ENCODE peak calls at places on chromosomes 7 and 10, in eight cellular contexts. T is brain microvascular endothelial cell, U is astrocyte of the spinal cord, F is AG04449, M is endothelial cell of umbilical vein, B is pancreas, Z is right cardiac atrium, X is endodermal cell. P is an unnamed sample.

GRCh38 chr7:76300210-76300731 is 2.2 kb upstream of the HSPB1 start:
- DNase-seq in T (peak), U (peak), F (no peak), M (peak), B (peak), Z (no peak), X (no peak), P (no peak)

GRCh38 chr10:31146496-31147219 is 115.0 kb upstream of the ZNF438 start:
- DNase-seq in T (peak), U (peak), F (no peak), M (peak), B (no peak), Z (peak), X (no peak), P (peak)

GRCh38 chr7:111835066-111835465 is 272.8 kb upstream of the IMMP2L start:
- DNase-seq in T (peak), U (peak), F (peak), M (peak), B (no peak), Z (no peak), X (no peak), P (no peak)

GRCh38 chr7:74138334-74138867 is 35.8 kb upstream of the EIF4H start:
- DNase-seq in T (no peak), U (no peak), F (no peak), M (no peak), B (no peak), Z (no peak), X (peak), P (no peak)

GRCh38 chr7:28435732-28436378 is 23.5 kb downstream of the CREB5 start:
- DNase-seq in T (no peak), U (no peak), F (no peak), M (no peak), B (no peak), Z (no peak), X (no peak), P (no peak)

GRCh38 chr7:114663502-114663901 is 248.9 kb downstream of the FOXP2 start:
- DNase-seq in T (peak), U (peak), F (no peak), M (peak), B (no peak), Z (no peak), X (no peak), P (no peak)

GRCh38 chr10:92052741-92053140 is 129.2 kb downstream of the BTAF1 start:
- DNase-seq in T (no peak), U (no peak), F (no peak), M (no peak), B (no peak), Z (no peak), X (no peak), P (no peak)

GRCh38 chr7:156722427-156722826 is 81.9 kb downstream of the RNF32 start:
- DNase-seq in T (no peak), U (no peak), F (no peak), M (peak), B (no peak), Z (no peak), X (no peak), P (no peak)

GRCh38 chr7:27883726-27884125 is 143.8 kb downstream of the TAX1BP1 start:
- DNase-seq in T (peak), U (peak), F (no peak), M (peak), B (no peak), Z (no peak), X (no peak), P (no peak)

GRCh38 chr7:100488333-100489095 is 4.8 kb downstream of the NYAP1 start:
- DNase-seq in T (no peak), U (no peak), F (no peak), M (no peak), B (no peak), Z (peak), X (no peak), P (no peak)

GRCh38 chr7:114986181-114986800 is 64.4 kb downstream of the MDFIC start:
- DNase-seq in T (no peak), U (no peak), F (no peak), M (no peak), B (no peak), Z (no peak), X (no peak), P (no peak)

GRCh38 chr10:87552248-87552914 is 47.7 kb downstream of the MINPP1 start:
- DNase-seq in T (no peak), U (no peak), F (no peak), M (no peak), B (no peak), Z (no peak), X (no peak), P (no peak)

GRCh38 chr7:35747611-35748010 is 52.7 kb upstream of the HERPUD2 start:
- DNase-seq in T (no peak), U (no peak), F (no peak), M (no peak), B (no peak), Z (no peak), X (no peak), P (no peak)

GRCh38 chr7:76356823-76357222 is 2.0 kb downstream of the YWHAG start:
- DNase-seq in T (no peak), U (peak), F (no peak), M (peak), B (peak), Z (no peak), X (no peak), P (no peak)

GRCh38 chr10:34612938-34613337 is 202.2 kb downstream of the PARD3 start:
- DNase-seq in T (no peak), U (no peak), F (no peak), M (no peak), B (no peak), Z (no peak), X (no peak), P (no peak)

GRCh38 chr10:114694062-114694461 is 36.0 kb upstream of the ABLIM1 start:
- DNase-seq in T (no peak), U (no peak), F (no peak), M (no peak), B (no peak), Z (no peak), X (no peak), P (no peak)

GRCh38 chr7:21944616-21945373 is 904 bp downstream of the CDCA7L start:
- DNase-seq in T (no peak), U (peak), F (no peak), M (peak), B (peak), Z (peak), X (peak), P (no peak)

GRCh38 chr10:106436123-106436740 is 728.3 kb downstream of the SORCS1 start:
- DNase-seq in T (no peak), U (peak), F (no peak), M (no peak), B (peak), Z (no peak), X (no peak), P (no peak)

GRCh38 chr10:6009961-6010360 is 32.6 kb upstream of the IL15RA start:
- DNase-seq in T (no peak), U (no peak), F (no peak), M (no peak), B (no peak), Z (no peak), X (no peak), P (no peak)

GRCh38 chr10:43284341-43284910 is 17.6 kb upstream of the RASGEF1A start:
- DNase-seq in T (no peak), U (no peak), F (no peak), M (no peak), B (no peak), Z (no peak), X (peak), P (no peak)

GRCh38 chr7:10412426-10413019 is 561.1 kb upstream of the PHF14 start:
- DNase-seq in T (peak), U (peak), F (no peak), M (peak), B (peak), Z (no peak), X (peak), P (no peak)

GRCh38 chr7:2104716-2105115 is 128.0 kb downstream of the MAD1L1 start:
- DNase-seq in T (no peak), U (peak), F (no peak), M (no peak), B (no peak), Z (no peak), X (no peak), P (no peak)

GRCh38 chr10:98316661-98317060 is 48.7 kb upstream of the LOXL4 start:
- DNase-seq in T (peak), U (peak), F (no peak), M (peak), B (no peak), Z (no peak), X (no peak), P (no peak)

GRCh38 chr7:29265208-29265923 is 70.8 kb downstream of the CHN2 start:
- DNase-seq in T (peak), U (peak), F (no peak), M (peak), B (no peak), Z (no peak), X (peak), P (no peak)

GRCh38 chr10:34022195-34022594 is 687.7 kb upstream of the NRP1 start:
- DNase-seq in T (no peak), U (no peak), F (no peak), M (no peak), B (no peak), Z (no peak), X (no peak), P (no peak)

GRCh38 chr7:128911441-128912031 is 1.0 kb upstream of the KCP start:
- DNase-seq in T (no peak), U (no peak), F (no peak), M (no peak), B (no peak), Z (no peak), X (peak), P (no peak)

GRCh38 chr10:122822973-122823690 is 22.5 kb downstream of the CUZD1 start:
- DNase-seq in T (no peak), U (no peak), F (no peak), M (no peak), B (no peak), Z (no peak), X (no peak), P (no peak)

GRCh38 chr10:95363303-95363912 is 72.6 kb upstream of the PDLIM1 start:
- DNase-seq in T (peak), U (peak), F (no peak), M (peak), B (peak), Z (no peak), X (peak), P (peak)

GRCh38 chr7:128408709-128409434 is 910 bp downstream of the IMPDH1 start:
- DNase-seq in T (no peak), U (no peak), F (no peak), M (no peak), B (no peak), Z (no peak), X (peak), P (no peak)

GRCh38 chr10:61897671-61898434 is 3.6 kb upstream of the ARID5B start:
- DNase-seq in T (peak), U (peak), F (no peak), M (peak), B (peak), Z (peak), X (peak), P (peak)
- H3K4me3 ChIP-seq in T (peak), U (peak), F (peak), M (no peak), B (no peak), Z (peak), X (peak), P (peak)

DNA sequence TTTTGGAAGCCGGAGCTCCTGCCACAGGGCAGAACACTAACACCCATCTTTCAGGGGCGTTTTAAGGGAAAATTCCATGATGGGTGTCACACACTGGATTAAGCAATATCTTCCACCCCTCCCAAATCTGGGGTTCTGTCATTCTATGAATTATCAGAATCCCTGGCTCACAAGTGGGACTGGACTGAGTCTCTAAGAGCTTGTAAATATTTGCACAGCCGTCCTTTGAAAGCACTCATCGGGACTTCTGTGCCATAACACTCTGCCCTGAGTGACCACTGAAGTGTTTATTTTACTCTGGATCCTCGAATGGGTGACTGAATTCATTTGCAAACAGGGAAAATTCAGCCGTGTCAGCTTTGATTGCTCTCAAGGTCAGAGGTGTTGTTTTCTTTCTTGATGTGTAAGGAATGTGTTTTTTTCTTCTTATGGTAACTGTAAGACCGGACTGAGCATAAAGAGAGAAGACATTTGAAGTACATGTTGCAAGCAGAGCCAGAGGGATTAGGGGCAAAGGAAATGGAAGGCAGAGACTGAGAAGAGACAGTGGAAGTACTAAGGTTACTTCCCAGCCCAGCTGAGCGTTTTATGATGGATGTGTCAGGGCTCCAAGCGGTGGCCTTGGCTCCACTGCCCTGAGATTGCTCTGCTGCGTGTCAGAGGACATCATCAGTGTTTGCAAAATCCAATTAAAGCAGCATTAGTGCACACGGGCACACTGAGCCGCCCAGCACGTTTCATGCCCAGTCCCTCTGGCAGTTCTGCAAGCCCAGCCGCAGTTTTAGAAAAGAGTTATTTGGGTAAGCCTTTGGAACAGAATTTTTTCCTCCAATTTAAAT is 17.7 kb upstream of the GTPBP4 start:
- DNase-seq in T (peak), U (no peak), F (no peak), M (peak), B (peak), Z (no peak), X (no peak), P (no peak)
- H3K4me3 ChIP-seq in T (no peak), U (no peak), F (no peak), M (no peak), B (no peak), Z (no peak), X (no peak), P (no peak)

GRCh38 chr7:31333301-31333700 is 7.2 kb downstream of the NEUROD6 start:
- DNase-seq in T (no peak), U (no peak), F (no peak), M (no peak), B (peak), Z (no peak), X (no peak), P (no peak)

GRCh38 chr7:31336202-31337035 is 4.1 kb downstream of the NEUROD6 start:
- DNase-seq in T (no peak), U (no peak), F (no peak), M (no peak), B (peak), Z (no peak), X (peak), P (no peak)

GRCh38 chr7:31335161-31335888 is 5.2 kb downstream of the NEUROD6 start:
- DNase-seq in T (no peak), U (no peak), F (no peak), M (no peak), B (no peak), Z (no peak), X (peak), P (no peak)

GRCh38 chr7:31340603-31341002 is at the start of gene NEUROD6:
- DNase-seq in T (no peak), U (no peak), F (no peak), M (no peak), B (no peak), Z (no peak), X (no peak), P (no peak)

GRCh38 chr7:31335889-31336201 is 4.7 kb downstream of the NEUROD6 start:
- DNase-seq in T (no peak), U (no peak), F (no peak), M (no peak), B (no peak), Z (no peak), X (no peak), P (no peak)
- H3K4me3 ChIP-seq in T (no peak), U (no peak), F (no peak), M (no peak), B (no peak), Z (no peak), X (no peak), P (peak)

DNA sequence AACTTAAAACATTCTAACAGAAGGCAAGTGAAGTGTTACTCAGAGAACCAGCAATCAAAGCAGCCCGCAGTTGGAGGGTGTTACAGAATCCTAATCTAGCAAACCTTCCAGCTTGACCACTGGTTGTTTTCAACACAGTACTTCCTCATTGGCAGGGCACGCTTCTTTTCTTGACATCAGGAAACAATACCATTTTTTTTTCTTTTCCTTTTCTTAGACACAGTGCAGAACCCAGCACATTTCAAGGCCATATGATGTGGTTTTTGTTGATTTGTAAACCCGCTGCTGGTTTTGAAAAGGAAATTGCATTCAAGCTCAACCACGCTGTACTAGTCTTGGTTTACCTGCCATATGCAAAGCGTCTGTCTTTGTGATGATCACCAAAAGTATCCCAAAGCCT is 33.4 kb downstream of the RHOBTB1 start:
- DNase-seq in T (no peak), U (no peak), F (no peak), M (peak), B (peak), Z (peak), X (no peak), P (no peak)
- H3K4me3 ChIP-seq in T (no peak), U (no peak), F (no peak), M (no peak), B (no peak), Z (no peak), X (no peak), P (no peak)

GRCh38 chr10:68336952-68337351 is 4.2 kb upstream of the PBLD start:
- DNase-seq in T (no peak), U (no peak), F (no peak), M (no peak), B (no peak), Z (no peak), X (no peak), P (no peak)
- H3K4me3 ChIP-seq in T (no peak), U (no peak), F (no peak), M (no peak), B (no peak), Z (no peak), X (peak), P (no peak)

GRCh38 chr7:91127974-91128373 is 136.3 kb upstream of the FZD1 start:
- DNase-seq in T (no peak), U (no peak), F (peak), M (no peak), B (no peak), Z (no peak), X (no peak), P (no peak)

GRCh38 chr7:91126762-91127161 is 137.5 kb upstream of the FZD1 start:
- DNase-seq in T (no peak), U (no peak), F (no peak), M (no peak), B (no peak), Z (no peak), X (peak), P (no peak)

DNA sequence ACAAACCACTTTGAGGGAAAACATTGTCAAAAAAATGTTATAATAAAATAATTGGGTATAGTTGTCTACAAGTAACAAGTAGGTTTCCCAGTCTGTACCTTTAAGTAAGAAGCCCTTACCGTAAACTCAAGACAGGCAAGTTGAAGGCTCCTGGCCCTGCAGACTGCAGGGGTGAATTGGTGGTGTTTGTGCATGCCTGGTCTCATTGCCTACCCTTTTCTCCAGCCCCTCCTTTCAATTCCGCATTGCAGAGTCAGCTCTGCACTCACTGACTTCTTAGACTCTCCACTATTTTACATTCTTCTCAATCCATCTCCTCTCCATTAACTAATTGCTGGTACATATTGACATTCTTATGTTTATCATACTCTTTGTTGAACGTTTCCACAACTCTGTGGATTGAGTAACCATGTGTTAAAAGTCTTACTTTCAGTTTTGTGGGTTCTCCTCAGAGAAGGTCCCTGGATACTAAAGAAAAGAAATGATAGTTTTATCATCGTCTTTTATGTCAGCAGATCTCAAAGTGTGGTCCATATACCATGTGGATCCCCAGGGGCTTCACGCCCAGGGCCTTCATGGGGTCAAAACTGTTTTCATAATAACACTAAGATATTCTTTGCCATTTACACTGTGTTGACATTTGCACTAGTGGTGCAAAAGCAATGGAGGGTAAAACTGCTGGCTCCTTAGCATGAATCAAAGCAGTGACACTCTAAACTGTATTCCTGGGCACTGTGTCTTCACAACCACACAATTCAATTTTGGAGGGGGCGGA is 135.5 kb upstream of the FZD1 start:
- DNase-seq in T (no peak), U (peak), F (no peak), M (no peak), B (no peak), Z (no peak), X (peak), P (no peak)
- H3K4me3 ChIP-seq in T (no peak), U (no peak), F (no peak), M (no peak), B (no peak), Z (no peak), X (no peak), P (no peak)

GRCh38 chr10:68900427-68901105 is 549 bp upstream of the DDX50 start:
- DNase-seq in T (peak), U (no peak), F (peak), M (no peak), B (no peak), Z (peak), X (no peak), P (peak)
- H3K4me3 ChIP-seq in T (peak), U (peak), F (peak), M (peak), B (peak), Z (peak), X (peak), P (peak)

P was measured in heart right ventricle.